ENCODE peak calls at places on chromosomes 1 and 21, in eight cellular contexts. Q is sigmoid colon, J is A549, H is H1, S is tibial nerve, O is K562, T is stomach, D is esophagus muscularis mucosa. I is an unnamed sample.

GRCh38 chr1:33111965-33112364 is 31.0 kb downstream of the AZIN2 start:
- DNase-seq in D (no peak), Q (no peak), J (peak; percentile 32), T (no peak), O (no peak), S (no peak), H (no peak), I (no peak)

GRCh38 chr1:19436716-19437476 is 48.4 kb downstream of the CAPZB start:
- DNase-seq in S (peak; percentile 79), D (peak; percentile 96), H (no peak), O (peak; percentile 45), T (peak; percentile 83), Q (peak; percentile 93), J (peak; percentile 11), I (peak; percentile 86)

GRCh38 chr1:154534263-154534844 is 24.1 kb downstream of the UBE2Q1 start:
- DNase-seq in T (peak; percentile 65), J (peak; percentile 77), H (peak; percentile 62), Q (no peak), D (no peak), O (peak; percentile 62), S (no peak), I (peak; percentile 54)

GRCh38 chr21:33075128-33075527 is 5.2 kb downstream of the OLIG1 start:
- DNase-seq in Q (no peak), J (no peak), T (no peak), O (no peak), H (no peak), S (no peak), D (no peak), I (no peak)

GRCh38 chr1:94389298-94389697 is 28.9 kb upstream of the ABCD3 start:
- DNase-seq in S (no peak), Q (no peak), H (no peak), O (no peak), D (no peak), J (no peak), T (no peak), I (no peak)

GRCh38 chr1:10784998-10785854 is 11.2 kb downstream of the CASZ1 start:
- DNase-seq in O (no peak), D (no peak), T (peak; percentile 49), H (no peak), S (no peak), Q (no peak), J (no peak), I (no peak)

GRCh38 chr1:12075195-12076114 is 12.4 kb downstream of the TNFRSF8 start:
- DNase-seq in T (no peak), S (no peak), O (peak; percentile 88), D (no peak), J (no peak), H (no peak), Q (no peak), I (no peak)

GRCh38 chr1:240094043-240094722 is 2.5 kb downstream of the FMN2 start:
- DNase-seq in T (no peak), S (no peak), J (no peak), H (no peak), O (no peak), Q (no peak), D (no peak), I (no peak)

GRCh38 chr1:962381-963350 is 2.3 kb downstream of the KLHL17 start:
- DNase-seq in Q (no peak), D (no peak), O (no peak), T (no peak), J (no peak), H (no peak), S (no peak), I (no peak)

GRCh38 chr1:211985556-211986264 is 49.6 kb downstream of the INTS7 start:
- DNase-seq in T (no peak), D (no peak), J (no peak), Q (no peak), S (no peak), H (no peak), O (no peak), I (no peak)
- TF ChIP-seq POLR2A in T (no peak), D (no peak), J (no peak), Q (no peak), S (no peak), H (no peak), O (no peak), I (no peak)

GRCh38 chr1:210416049-210416448 is 87.3 kb downstream of the HHAT start:
- DNase-seq in O (no peak), D (peak; percentile 37), J (no peak), Q (no peak), H (no peak), S (no peak), T (no peak), I (no peak)
- TF ChIP-seq EP300 in O (no peak), D (no peak), J (no peak), Q (no peak), H (no peak), S (no peak), T (no peak), I (no peak)

DNA sequence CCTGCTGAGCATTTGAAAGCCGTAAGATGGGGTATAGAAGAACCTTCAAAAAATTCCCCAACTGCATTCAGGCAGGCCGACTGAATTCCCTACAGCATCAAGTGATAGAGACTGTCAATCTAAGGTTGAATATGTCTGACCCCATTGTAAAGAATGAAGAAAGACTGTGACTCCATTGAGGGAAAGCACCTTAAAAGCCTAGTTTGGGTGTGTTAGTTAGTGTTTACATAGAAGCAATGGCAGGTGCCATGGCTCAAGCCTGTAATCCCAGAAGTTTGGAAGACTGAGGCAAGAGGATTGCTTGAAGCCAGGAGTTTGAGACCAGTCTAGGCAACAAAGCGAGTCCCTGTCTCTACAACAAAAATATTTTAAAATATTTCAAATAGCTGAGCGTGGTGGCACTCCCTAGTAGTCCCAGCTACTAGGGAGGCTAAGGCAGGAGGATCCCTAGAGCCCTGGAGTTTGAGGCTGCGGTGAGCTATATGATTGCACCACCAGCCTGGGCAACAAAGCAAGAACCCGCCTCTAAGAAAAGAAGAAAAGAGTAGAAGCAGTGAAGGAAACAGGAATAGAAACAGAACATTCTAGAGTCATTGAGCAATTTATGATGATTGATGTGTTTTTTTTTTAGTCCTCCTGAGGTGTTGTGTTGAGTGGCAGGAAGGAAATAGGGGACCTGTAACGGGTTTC is 15.4 kb downstream of the POLR3GL start:
- DNase-seq in Q (peak; percentile 75), O (no peak), D (no peak), J (no peak), H (no peak), S (no peak), T (peak; percentile 33), I (peak; percentile 44)
- H3K4me3 ChIP-seq in Q (no peak overlapping the region), O (no peak overlapping the region), D (peak overlapping the region; percentile 8), J (no peak overlapping the region), H (peak overlapping the region; percentile 14), S (peak overlapping the region; percentile 8), T (peak overlapping the region; percentile 2), I (peak overlapping the region; percentile 11)

GRCh38 chr1:52602328-52603300 is at the start of gene GPX7:
- DNase-seq in T (peak; percentile 39), D (no peak), H (peak; percentile 66), J (no peak), S (no peak), Q (peak; percentile 70), O (no peak), I (peak; percentile 42)
- TF ChIP-seq POLR2A in T (no peak), D (no peak), H (no peak), J (no peak), S (no peak), Q (no peak), O (no peak), I (no peak)

DNA sequence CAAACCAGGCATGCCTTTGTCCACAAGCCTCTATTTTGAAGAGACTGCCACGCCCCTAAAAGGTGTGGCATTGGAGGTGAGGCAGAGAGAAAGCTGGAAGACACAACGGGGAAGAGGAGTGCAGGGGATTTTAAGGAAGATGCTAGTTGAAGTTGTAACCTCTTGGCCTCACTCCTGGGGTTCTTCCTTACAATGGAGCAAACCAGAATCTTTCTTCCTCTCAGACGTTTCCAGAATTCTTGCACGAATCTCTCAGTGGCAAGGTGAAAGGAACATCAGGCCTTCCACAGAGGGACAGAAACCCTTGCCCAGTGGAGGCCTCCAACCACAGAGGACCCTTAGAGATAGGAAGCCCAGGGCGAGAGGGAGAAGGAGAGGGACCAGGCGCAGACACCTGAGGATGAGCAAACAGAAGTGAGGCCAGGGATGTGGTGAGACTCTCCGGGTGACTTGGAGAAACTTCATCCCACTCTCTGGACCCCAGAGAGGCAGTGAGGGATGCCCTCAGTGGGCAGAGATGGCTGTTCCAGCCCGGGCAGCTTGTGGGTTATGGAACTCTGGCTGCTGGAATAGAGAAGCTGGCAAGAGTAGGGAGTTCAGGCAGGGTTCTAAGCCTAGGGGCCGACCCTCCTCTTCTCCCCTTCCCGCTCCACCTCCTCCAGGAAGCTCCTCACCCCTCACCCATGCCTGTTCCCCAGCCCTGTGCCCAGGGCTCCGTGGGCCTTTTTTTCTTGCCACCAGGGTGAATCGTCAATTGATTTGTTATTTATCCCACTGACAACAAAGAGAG is 136.8 kb upstream of the RUNX3 start:
- DNase-seq in O (no peak), D (no peak), H (no peak), Q (no peak), T (no peak), J (no peak), S (no peak), I (no peak)
- TF ChIP-seq EP300 in O (no peak), D (no peak), H (no peak), Q (no peak), T (no peak), J (no peak), S (no peak), I (no peak)

GRCh38 chr21:31133243-31133830 is 95.1 kb upstream of the KRTAP19-8 start:
- DNase-seq in O (no peak), Q (no peak), D (no peak), H (no peak), T (no peak), J (no peak), S (no peak), I (no peak)
- H3K4me3 ChIP-seq in O (no peak overlapping the region), Q (no peak overlapping the region), D (no peak overlapping the region), H (no peak overlapping the region), T (no peak overlapping the region), J (no peak overlapping the region), S (no peak overlapping the region), I (no peak overlapping the region)

DNA sequence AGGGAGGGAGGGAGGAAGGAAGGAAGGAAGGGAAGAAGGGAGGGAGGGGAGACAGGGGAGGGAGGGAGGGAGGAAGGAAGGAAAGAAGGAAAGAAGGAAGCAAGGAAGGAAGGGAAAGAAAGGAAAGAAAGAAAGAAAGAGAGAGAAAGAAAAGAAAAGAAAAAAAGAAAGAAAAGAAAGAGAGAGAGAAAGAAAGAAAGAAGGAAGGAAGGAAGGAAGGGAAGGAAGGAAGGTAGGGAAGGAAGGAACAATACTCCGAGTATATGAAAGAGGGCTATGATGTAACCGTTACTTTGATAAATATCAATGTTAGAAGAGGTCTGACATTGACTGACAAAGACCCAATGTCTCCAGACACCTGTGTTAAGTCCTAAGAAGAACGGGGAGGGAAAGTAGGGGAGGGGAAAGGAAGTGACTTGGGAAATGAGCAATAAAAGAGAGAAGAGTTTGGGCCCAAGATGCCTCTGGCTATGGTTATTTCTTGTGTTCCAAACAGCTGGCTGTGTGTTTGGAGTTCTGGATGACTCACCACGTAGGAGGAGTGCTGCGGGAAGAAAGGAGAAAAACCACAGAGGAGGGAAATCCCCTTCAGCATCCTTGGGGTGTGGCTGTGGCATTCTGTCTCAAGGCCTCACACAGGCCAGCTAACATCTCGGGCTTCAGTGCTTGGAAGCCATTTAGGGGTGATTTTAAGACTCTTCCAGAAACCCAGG is 37.0 kb upstream of the RXRG start:
- DNase-seq in O (peak; percentile 21), S (no peak), Q (no peak), T (peak; percentile 26), H (no peak), J (peak; percentile 61), D (peak; percentile 90), I (peak; percentile 12)
- TF ChIP-seq POLR2A in O (no peak), S (no peak), Q (no peak), T (no peak), H (no peak), J (no peak), D (no peak), I (no peak)

GRCh38 chr1:31327381-31327780 is 30.5 kb downstream of the ZCCHC17 start:
- DNase-seq in J (no peak), H (no peak), O (no peak), Q (no peak), D (no peak), S (no peak), T (no peak), I (no peak)
- TF ChIP-seq EP300 in J (no peak), H (no peak), O (no peak), Q (no peak), D (no peak), S (no peak), T (no peak), I (no peak)

I was measured in transverse colon.